ENCODE peak calls at places on chromosomes 1 and 21, in eight cellular contexts. I, T, R, M, B, G, J and H are unnamed samples.

GRCh38 chr1:154863702-154864174 is 6.3 kb downstream of the KCNN3 start:
- DNase-seq in J (peak), T (no peak), G (peak), M (no peak), I (peak), B (no peak), R (no peak), H (no peak)

GRCh38 chr1:1748686-1749321 is 24.6 kb upstream of the CDK11A start:
- DNase-seq in G (no peak), R (peak), M (peak), J (no peak), T (no peak), B (no peak), I (no peak), H (no peak)

GRCh38 chr1:203268901-203269653 is 36.2 kb upstream of the BTG2 start:
- DNase-seq in R (no peak), M (no peak), J (peak), G (peak), B (no peak), I (peak), T (no peak), H (no peak)

GRCh38 chr21:45971487-45972352 is 9.8 kb upstream of the COL6A1 start:
- DNase-seq in T (peak), M (peak), R (no peak), J (peak), G (peak), B (peak), I (no peak), H (peak)

GRCh38 chr1:155106862-155107261 is 20.8 kb upstream of the EFNA1 start:
- DNase-seq in T (no peak), G (no peak), B (no peak), R (no peak), J (no peak), I (no peak), M (no peak), H (no peak)

GRCh38 chr1:210758761-210759160 is 375.2 kb downstream of the KCNH1 start:
- DNase-seq in B (no peak), J (no peak), I (no peak), T (no peak), M (no peak), G (no peak), R (no peak), H (no peak)

GRCh38 chr21:25938673-25939395 is 204.1 kb downstream of the GABPA start:
- DNase-seq in J (no peak), R (no peak), T (no peak), M (no peak), I (no peak), G (no peak), B (no peak), H (no peak)

GRCh38 chr1:903721-904270 is 19.9 kb upstream of the SAMD11 start:
- DNase-seq in I (no peak), J (no peak), B (peak), G (peak), T (no peak), M (peak), R (peak), H (no peak)

GRCh38 chr1:22139817-22140216 is 3.1 kb downstream of the WNT4 start:
- DNase-seq in R (no peak), B (no peak), I (no peak), T (no peak), J (no peak), G (no peak), M (peak), H (no peak)

GRCh38 chr1:107473065-107473464 is 332.2 kb downstream of the NTNG1 start:
- DNase-seq in G (no peak), M (no peak), J (no peak), T (no peak), I (no peak), R (no peak), B (no peak), H (no peak)

GRCh38 chr1:218479436-218480115 is 134.4 kb downstream of the TGFB2 start:
- DNase-seq in G (no peak), R (no peak), I (peak), M (no peak), T (no peak), J (peak), B (no peak), H (peak)

GRCh38 chr1:63773815-63774616 is at the start of gene ROR1:
- DNase-seq in B (peak), I (peak), J (peak), M (peak), T (peak), G (peak), R (peak), H (no peak)

GRCh38 chr1:27686223-27686990 is 14.4 kb upstream of the IFI6 start:
- DNase-seq in J (no peak), M (peak), R (no peak), G (peak), B (no peak), T (no peak), I (no peak), H (no peak)

GRCh38 chr1:116508090-116508983 is 62.5 kb downstream of the CD58 start:
- DNase-seq in B (no peak), J (no peak), G (no peak), R (no peak), I (no peak), M (no peak), T (no peak), H (no peak)

GRCh38 chr1:7847599-7847998 is 5.3 kb downstream of the UTS2 start:
- DNase-seq in I (peak), R (no peak), M (no peak), J (peak), B (no peak), G (no peak), T (no peak), H (peak)

GRCh38 chr1:56787330-56787729 is 31.9 kb downstream of the FYB2 start:
- DNase-seq in I (no peak), T (no peak), J (no peak), G (no peak), R (no peak), M (no peak), B (no peak), H (no peak)

DNA sequence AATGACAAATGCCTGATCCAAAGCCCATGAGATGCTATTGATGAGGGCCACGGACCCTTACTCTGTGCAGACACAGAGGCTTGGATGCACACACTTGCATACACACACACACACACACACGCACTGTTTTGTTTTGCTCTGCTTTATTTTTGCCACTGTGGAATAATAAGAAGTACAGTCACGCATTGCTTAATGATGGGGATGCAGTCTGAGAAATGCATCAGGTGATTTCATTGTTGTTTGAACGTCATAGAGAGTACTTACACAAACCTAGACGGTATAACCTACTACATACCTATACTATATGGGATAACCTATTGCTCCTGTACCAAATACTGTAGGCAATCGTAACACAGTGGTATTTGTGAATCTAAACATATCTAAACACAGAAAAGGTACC is 104.4 kb downstream of the RHOU start:
- DNase-seq in G (no peak), T (no peak), M (no peak), R (no peak), I (no peak), J (no peak), B (no peak), H (no peak)
- TF ChIP-seq CTCF in G (no peak), T (no peak), M (no peak), R (no peak), I (no peak), J (no peak), B (no peak), H (no peak)

GRCh38 chr1:108704501-108704900 is 8.2 kb upstream of the FNDC7 start:
- DNase-seq in B (no peak), G (peak), M (no peak), T (peak), R (no peak), J (peak), I (peak), H (peak)

GRCh38 chr1:108703939-108704338 is 8.8 kb upstream of the FNDC7 start:
- DNase-seq in R (no peak), T (no peak), M (no peak), G (no peak), B (no peak), I (peak), J (peak), H (no peak)

GRCh38 chr1:108706643-108707042 is 6.1 kb upstream of the FNDC7 start:
- DNase-seq in I (no peak), J (no peak), T (no peak), B (no peak), M (no peak), G (no peak), R (no peak), H (no peak)

GRCh38 chr1:108712605-108713150 is at the start of gene FNDC7:
- DNase-seq in R (no peak), B (no peak), G (no peak), M (no peak), I (peak), J (no peak), T (no peak), H (no peak)

GRCh38 chr1:108708726-108709660 is 3.7 kb upstream of the FNDC7 start:
- DNase-seq in B (no peak), M (no peak), T (no peak), J (peak), I (no peak), R (no peak), G (no peak), H (no peak)
- TF ChIP-seq CTCF in B (no peak), M (peak), T (no peak), J (peak), I (peak), R (peak), G (no peak), H (no peak)

GRCh38 chr1:180269848-180270766 is 40.0 kb downstream of the LHX4 start:
- DNase-seq in M (no peak), T (peak), R (no peak), G (peak), B (no peak), I (no peak), J (no peak), H (no peak)
- TF ChIP-seq CTCF in M (no peak), T (no peak), R (no peak), G (peak), B (peak), I (peak), J (peak), H (peak)

GRCh38 chr1:226809785-226810571 is 60.4 kb upstream of the PSEN2 start:
- DNase-seq in R (no peak), M (no peak), B (no peak), J (no peak), T (no peak), G (no peak), I (no peak), H (no peak)
- TF ChIP-seq CTCF in R (no peak), M (no peak), B (no peak), J (no peak), T (no peak), G (no peak), I (no peak), H (no peak)